ENCODE peak calls at places on chromosomes 6 and 20, in four cellular contexts. T, Z, M and Y are unnamed samples.

GRCh38 chr6:10598084-10598960 is 77.2 kb downstream of the GCNT2 start:
- DNase-seq in T (no peak), Z (no peak), M (no peak), Y (no peak)

GRCh38 chr6:100464910-100465700 is at the start of gene SIM1:
- DNase-seq in T (peak), Z (no peak), M (no peak), Y (peak)

GRCh38 chr6:52696418-52696817 is 25.5 kb downstream of the TMEM14A start:
- DNase-seq in T (no peak), Z (no peak), M (no peak), Y (no peak)

GRCh38 chr6:109455502-109456282 is at the start of gene MICAL1:
- DNase-seq in T (peak), Z (peak), M (peak), Y (peak)

GRCh38 chr6:87066449-87067288 is 28.2 kb downstream of the CGA start:
- DNase-seq in T (no peak), Z (peak), M (peak), Y (peak)

GRCh38 chr6:22149081-22149480 is 147.8 kb downstream of the PRL start:
- DNase-seq in T (no peak), Z (no peak), M (no peak), Y (no peak)

GRCh38 chr20:53352727-53353440 is 240.8 kb downstream of the ZNF217 start:
- DNase-seq in T (no peak), Z (no peak), M (no peak), Y (no peak)

GRCh38 chr6:26536571-26537159 is 1.5 kb upstream of the HMGN4 start:
- DNase-seq in T (no peak), Z (no peak), M (peak), Y (no peak)

GRCh38 chr20:9040874-9041524 is 27.9 kb upstream of the PLCB4 start:
- DNase-seq in T (no peak), Z (no peak), M (no peak), Y (no peak)

GRCh38 chr20:21505810-21506530 is 7.9 kb downstream of the NKX2-2 start:
- DNase-seq in T (peak), Z (peak), M (no peak), Y (peak)

GRCh38 chr6:3531481-3531880 is 74.6 kb upstream of the SLC22A23 start:
- DNase-seq in T (peak), Z (no peak), M (no peak), Y (no peak)

GRCh38 chr6:56026461-56027180 is 151.2 kb upstream of the BMP5 start:
- DNase-seq in T (no peak), Z (no peak), M (no peak), Y (no peak)

GRCh38 chr20:50193851-50194830 is 3.5 kb downstream of the CEBPB start:
- DNase-seq in T (no peak), Z (no peak), M (no peak), Y (no peak)

GRCh38 chr6:105892577-105893262 is 193.4 kb upstream of the PRDM1 start:
- DNase-seq in T (no peak), Z (peak), M (peak), Y (no peak)

GRCh38 chr20:19757487-19757972 is 528 bp upstream of the RIN2 start:
- DNase-seq in T (peak), Z (no peak), M (peak), Y (peak)

GRCh38 chr6:105113422-105113821 is 66.4 kb downstream of the POPDC3 start:
- DNase-seq in T (no peak), Z (no peak), M (no peak), Y (no peak)

GRCh38 chr6:144476286-144476685 is 191.2 kb downstream of the UTRN start:
- DNase-seq in T (no peak), Z (no peak), M (no peak), Y (no peak)

GRCh38 chr20:63091901-63092659 is 85.3 kb upstream of the BHLHE23 start:
- DNase-seq in T (no peak), Z (no peak), M (no peak), Y (peak)
- TF ChIP-seq JUN in T (no peak), Z (no peak), M (no peak), Y (no peak)

GRCh38 chr20:59077705-59078104 is 35.1 kb upstream of the PRELID3B start:
- DNase-seq in T (no peak), Z (no peak), M (no peak), Y (no peak)

GRCh38 chr20:59075934-59076508 is 33.4 kb upstream of the PRELID3B start:
- DNase-seq in T (no peak), Z (no peak), M (no peak), Y (no peak)

GRCh38 chr20:59071224-59071623 is 28.6 kb upstream of the PRELID3B start:
- DNase-seq in T (no peak), Z (no peak), M (no peak), Y (no peak)

GRCh38 chr20:59073582-59073981 is 31.0 kb upstream of the PRELID3B start:
- DNase-seq in T (no peak), Z (no peak), M (no peak), Y (no peak)

GRCh38 chr20:59074456-59074855 is 31.9 kb upstream of the PRELID3B start:
- DNase-seq in T (no peak), Z (no peak), M (no peak), Y (no peak)
- TF ChIP-seq CREB1 in T (no peak), Z (no peak), M (no peak), Y (no peak)

GRCh38 chr6:42226251-42227143 is 8.8 kb upstream of the MRPS10 start:
- DNase-seq in T (no peak), Z (no peak), M (peak), Y (no peak)
- TF ChIP-seq JUN in T (no peak), Z (no peak), M (no peak), Y (no peak)

DNA sequence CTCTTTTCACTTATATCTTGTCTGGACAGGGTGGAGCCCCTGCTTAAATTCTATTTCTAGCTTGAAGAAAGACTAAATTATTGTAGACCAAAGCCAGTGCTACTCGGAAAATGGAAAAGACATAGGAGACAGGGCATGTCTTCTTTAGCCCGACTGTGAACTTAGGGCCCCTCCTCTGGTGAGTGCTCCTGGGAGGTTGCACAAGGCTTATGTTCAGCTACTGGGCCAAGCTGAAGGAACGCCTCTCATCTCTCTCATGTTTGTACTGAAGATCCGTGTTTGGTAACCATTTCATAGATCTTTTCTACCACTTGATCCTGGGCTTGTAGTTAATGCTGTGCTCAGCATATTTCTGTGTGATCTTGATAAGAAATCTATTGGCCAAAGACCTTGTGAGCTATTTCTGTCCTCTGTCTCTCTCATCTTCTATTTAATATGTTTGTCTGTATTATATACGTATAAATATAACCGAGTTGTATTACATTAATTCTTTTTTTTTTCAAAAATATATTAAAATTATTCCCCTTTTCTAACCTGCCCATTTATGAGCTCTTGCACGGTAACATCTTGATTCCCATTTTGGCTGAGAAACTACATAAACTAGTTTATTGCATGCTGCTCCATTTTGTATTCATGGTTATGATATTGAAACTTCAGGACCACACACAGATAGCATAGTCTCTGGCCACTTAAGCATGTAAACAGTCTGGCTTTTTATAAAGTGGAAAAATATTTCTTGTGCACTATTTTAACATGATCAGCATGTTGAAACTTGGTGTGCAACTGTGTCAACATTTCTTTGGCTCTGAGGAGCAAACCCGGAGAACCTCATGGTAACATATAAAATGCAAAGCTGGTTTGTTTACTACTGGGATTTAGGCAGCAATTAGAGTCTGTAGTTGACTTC is 70.5 kb downstream of the SLX4IP start:
- DNase-seq in T (no peak), Z (peak), M (no peak), Y (no peak)
- TF ChIP-seq CREB1 in T (no peak), Z (no peak), M (no peak), Y (no peak)

GRCh38 chr6:29720863-29721262 is 2.4 kb upstream of the HLA-F start:
- DNase-seq in T (no peak), Z (no peak), M (no peak), Y (peak)

GRCh38 chr6:29724937-29725869 is 2.0 kb downstream of the HLA-F start:
- DNase-seq in T (no peak), Z (no peak), M (no peak), Y (no peak)

GRCh38 chr6:29723666-29724588 is 693 bp downstream of the HLA-F start:
- DNase-seq in T (peak), Z (peak), M (no peak), Y (peak)

GRCh38 chr6:29725981-29726380 is 2.7 kb downstream of the HLA-F start:
- DNase-seq in T (no peak), Z (no peak), M (no peak), Y (no peak)

GRCh38 chr6:29722773-29723665 is at the start of gene HLA-F:
- DNase-seq in T (peak), Z (no peak), M (peak), Y (peak)
- TF ChIP-seq JUN in T (no peak), Z (no peak), M (no peak), Y (no peak)

DNA sequence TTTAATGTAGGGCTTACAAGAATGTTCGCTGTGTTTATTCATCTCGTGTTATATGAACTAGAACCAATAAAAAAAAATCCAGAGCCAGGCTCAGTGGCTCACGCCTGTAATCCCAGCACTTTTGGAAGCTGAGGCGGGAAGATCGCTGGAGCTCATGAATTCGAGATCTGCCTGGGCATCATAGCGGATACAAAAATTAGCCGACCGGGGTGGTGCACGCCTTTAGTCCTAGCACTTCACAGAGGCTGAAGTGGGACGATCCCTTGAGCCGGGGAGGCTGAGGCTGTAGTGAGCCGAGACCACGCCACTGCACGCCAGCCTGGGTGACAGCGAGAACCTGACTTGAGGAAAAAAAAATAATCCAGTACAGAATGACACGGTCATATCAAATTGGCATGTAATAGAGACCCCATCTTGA is 46.2 kb downstream of the OR2B2 start:
- DNase-seq in T (peak), Z (no peak), M (no peak), Y (peak)
- TF ChIP-seq CREB1 in T (no peak), Z (no peak), M (no peak), Y (no peak)

GRCh38 chr20:61281286-61281795 is 29.3 kb downstream of the CDH4 start:
- DNase-seq in T (no peak), Z (no peak), M (no peak), Y (no peak)

GRCh38 chr20:61287583-61287982 is 35.5 kb downstream of the CDH4 start:
- DNase-seq in T (peak), Z (no peak), M (no peak), Y (no peak)

GRCh38 chr20:61285691-61286090 is 33.6 kb downstream of the CDH4 start:
- DNase-seq in T (peak), Z (no peak), M (no peak), Y (no peak)

GRCh38 chr20:61285152-61285645 is 33.1 kb downstream of the CDH4 start:
- DNase-seq in T (no peak), Z (no peak), M (no peak), Y (no peak)

DNA sequence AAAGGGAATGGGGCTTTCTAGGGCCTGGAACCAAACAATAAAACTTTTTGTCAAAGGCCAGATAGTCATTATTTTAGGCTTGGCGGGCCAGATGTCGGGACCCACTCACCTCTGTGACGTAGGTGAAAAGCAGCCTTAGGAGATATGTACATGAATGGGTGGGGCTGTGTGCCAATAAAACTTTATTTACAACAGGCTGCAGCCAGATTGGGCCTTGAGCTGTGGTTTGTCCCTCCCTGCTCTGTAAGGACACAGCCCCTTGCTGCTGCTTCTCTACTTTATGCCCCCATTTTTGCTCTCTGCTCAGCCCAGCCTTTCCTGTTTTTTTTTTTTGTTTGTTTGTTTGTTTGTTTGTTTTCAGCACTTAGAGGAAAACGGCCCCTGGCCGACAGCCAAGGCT is 32.7 kb downstream of the CDH4 start:
- DNase-seq in T (no peak), Z (no peak), M (no peak), Y (no peak)
- TF ChIP-seq JUN in T (no peak), Z (no peak), M (no peak), Y (no peak)

GRCh38 chr6:136228811-136229210 is 21.3 kb downstream of the MTFR2 start:
- DNase-seq in T (no peak), Z (no peak), M (no peak), Y (no peak)
- TF ChIP-seq CREB1 in T (no peak), Z (no peak), M (no peak), Y (no peak)

GRCh38 chr20:34791289-34792020 is 34.0 kb downstream of the NCOA6 start:
- DNase-seq in T (no peak), Z (no peak), M (no peak), Y (no peak)
- TF ChIP-seq JUN in T (no peak), Z (no peak), M (no peak), Y (no peak)